ENCODE peak calls at places on chromosome X, in four cellular contexts. K is adrenal gland, S is HCT116, V is uterus. X is an unnamed sample.
A peak's percentile ranks its signal among the peaks of the same experiment; 100 is the strongest.

GRCh38 chrX:7925867-7926472 is 1.2 kb downstream of the PNPLA4 start:
- DNase-seq in K (peak; percentile 67), S (peak; percentile 27), V (no peak), X (no peak)

GRCh38 chrX:134836497-134836968 is 154.3 kb upstream of the SMIM10 start:
- DNase-seq in K (no peak), S (peak; percentile 79), V (no peak), X (no peak)

GRCh38 chrX:77431227-77431626 is 16.0 kb upstream of the FGF16 start:
- DNase-seq in K (no peak), S (no peak), V (no peak), X (no peak)

GRCh38 chrX:108091266-108091877 is at the start of the genes ATG4A and PSMD10:
- DNase-seq in K (peak; percentile 95), S (peak; percentile 87), V (peak; percentile 89), X (peak; percentile 53)

GRCh38 chrX:44828008-44828605 is 15.7 kb upstream of the DUSP21 start:
- DNase-seq in K (peak; percentile 36), S (peak; percentile 10), V (no peak), X (no peak)

GRCh38 chrX:105876658-105877057 is 54.3 kb downstream of the NRK start:
- DNase-seq in K (no peak), S (peak; percentile 29), V (no peak), X (no peak)

GRCh38 chrX:115013705-115014104 is 3.7 kb downstream of the IL13RA2 start:
- DNase-seq in K (no peak), S (no peak), V (no peak), X (no peak)

GRCh38 chrX:97158270-97158669 is 274.6 kb downstream of the RPA4 start:
- DNase-seq in K (no peak), S (no peak), V (no peak), X (no peak)

GRCh38 chrX:122475306-122475705 is 708.8 kb upstream of the GRIA3 start:
- DNase-seq in K (no peak), S (no peak), V (no peak), X (no peak)

GRCh38 chrX:152844256-152844655 is 13.4 kb downstream of the NSDHL start:
- DNase-seq in K (no peak), S (no peak), V (no peak), X (no peak)

GRCh38 chrX:47585273-47585672 is 3.0 kb downstream of the TIMP1 start:
- DNase-seq in K (no peak), S (no peak), V (no peak), X (no peak)

GRCh38 chrX:47583240-47583861 is 1.1 kb downstream of the TIMP1 start:
- DNase-seq in K (no peak), S (no peak), V (no peak), X (no peak)

GRCh38 chrX:47584714-47585113 is 2.5 kb downstream of the TIMP1 start:
- DNase-seq in K (no peak), S (no peak), V (no peak), X (no peak)

GRCh38 chrX:47579537-47579936 is 2.7 kb upstream of the TIMP1 start:
- DNase-seq in K (no peak), S (no peak), V (no peak), X (no peak)

GRCh38 chrX:47581731-47582647 is at the start of gene TIMP1:
- DNase-seq in K (peak; percentile 93), S (peak; percentile 75), V (peak; percentile 89), X (peak; percentile 49)
- TF ChIP-seq POLR2A in K (no peak), S (peak; percentile 50), V (peak; percentile 18), X (no peak)

GRCh38 chrX:1597345-1598020 is 6.1 kb downstream of the AKAP17A start:
- DNase-seq in K (no peak), S (no peak), V (no peak), X (no peak)
- H3K36me3 ChIP-seq in K (peaks cover 90% of the 10 kb centered on the region), S (peaks cover 18% of the 10 kb centered on the region), V (no peaks in the 10 kb centered on the region), X (peaks cover 92% of the 10 kb centered on the region)

GRCh38 chrX:31307952-31308351 is 236.1 kb upstream of the FTHL17 start:
- DNase-seq in K (no peak), S (no peak), V (no peak), X (no peak)
- TF ChIP-seq POLR2A in K (no peak), S (no peak), V (no peak), X (no peak)

DNA sequence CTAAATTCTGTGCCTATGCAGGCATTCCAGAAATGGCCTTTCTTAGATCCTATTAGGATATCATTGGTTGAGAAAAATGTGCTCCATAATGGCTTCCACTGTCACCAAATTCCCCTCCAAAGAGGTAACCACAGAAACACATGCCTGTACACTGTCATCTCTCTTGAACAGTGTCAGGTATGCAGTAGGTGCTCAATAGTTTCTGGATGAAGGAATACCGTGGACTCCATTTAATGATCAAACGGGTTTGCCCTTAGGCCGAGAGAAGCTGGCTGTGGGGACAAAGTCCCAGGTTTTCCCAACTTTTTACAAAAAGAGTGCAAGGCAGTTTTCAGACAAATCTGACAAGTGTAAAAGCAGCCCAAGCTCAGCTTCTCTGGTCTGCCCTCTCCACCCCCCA is 16.5 kb upstream of the MTM1 start:
- DNase-seq in K (no peak), S (no peak), V (no peak), X (no peak)
- H3K36me3 ChIP-seq in K (no peaks in the 10 kb centered on the region), S (no peaks in the 10 kb centered on the region), V (no peaks in the 10 kb centered on the region), X (no peaks in the 10 kb centered on the region)

DNA sequence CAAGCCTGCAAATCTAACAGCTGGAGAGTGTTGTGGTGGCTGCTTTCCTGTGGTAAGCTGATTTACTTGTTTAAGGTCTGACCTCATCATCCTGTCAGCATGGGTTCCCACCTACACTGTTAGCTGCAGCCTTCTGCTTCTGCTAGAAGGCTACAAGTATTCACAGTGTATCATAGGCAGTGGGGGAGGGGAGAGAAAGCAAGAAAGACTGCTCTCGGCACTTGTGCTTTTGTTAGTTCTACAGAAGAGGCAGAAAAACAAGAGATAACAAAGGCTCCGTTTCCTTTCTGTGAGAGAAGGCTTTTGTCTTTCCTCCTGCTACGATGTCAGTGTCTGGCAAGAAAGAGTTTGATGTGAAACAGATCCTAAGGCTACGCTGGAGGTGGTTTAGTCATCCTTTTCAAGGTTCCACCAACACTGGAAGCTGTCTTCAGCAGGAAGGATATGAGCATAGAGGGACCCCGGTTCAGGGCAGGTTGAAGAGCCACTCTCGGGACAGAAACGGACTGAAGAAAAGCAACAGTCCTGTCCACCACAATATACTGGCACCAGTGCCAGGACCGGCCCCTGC is at the start of gene KLHL4:
- DNase-seq in K (peak; percentile 38), S (no peak), V (peak; percentile 18), X (no peak)
- TF ChIP-seq POLR2A in K (no peak), S (no peak), V (no peak), X (no peak)

X was measured in esophagus squamous epithelium.